ENCODE peak calls at places on chromosomes 12 and 14, in four cellular contexts. T, F, Q and A are unnamed samples.

GRCh38 chr12:103855036-103855712 is 14.1 kb upstream of the NT5DC3 start:
- DNase-seq in T (peak; percentile 94), F (peak; percentile 47), Q (no peak), A (no peak)

GRCh38 chr14:74508292-74508731 is 14.7 kb downstream of the ISCA2 start:
- DNase-seq in T (no peak), F (no peak), Q (no peak), A (no peak)

GRCh38 chr12:16599081-16599480 is 6.9 kb downstream of the LMO3 start:
- DNase-seq in T (no peak), F (no peak), Q (no peak), A (no peak)

GRCh38 chr12:14961466-14962155 is at the start of gene ARHGDIB:
- DNase-seq in T (no peak), F (no peak), Q (peak; percentile 82), A (peak; percentile 46)

GRCh38 chr12:58877243-58877743 is 43.0 kb downstream of the LRIG3 start:
- DNase-seq in T (peak; percentile 100), F (peak; percentile 86), Q (no peak), A (no peak)

GRCh38 chr12:40692617-40693502 is 621 bp downstream of the CNTN1 start:
- DNase-seq in T (no peak), F (no peak), Q (peak; percentile 6), A (no peak)

GRCh38 chr12:27500546-27500945 is 23.5 kb upstream of the PPFIBP1 start:
- DNase-seq in T (no peak), F (no peak), Q (no peak), A (no peak)

GRCh38 chr12:45247589-45247988 is 31.7 kb downstream of the ANO6 start:
- DNase-seq in T (no peak), F (no peak), Q (no peak), A (no peak)

GRCh38 chr14:89621791-89622638 is 205.0 kb upstream of the FOXN3 start:
- DNase-seq in T (no peak), F (no peak), Q (no peak), A (no peak)

GRCh38 chr12:87382959-87383591 is 646.1 kb downstream of the C12orf50 start:
- DNase-seq in T (no peak), F (no peak), Q (no peak), A (no peak)

GRCh38 chr14:66496911-66497310 is 10.7 kb downstream of the CCDC196 start:
- DNase-seq in T (no peak), F (no peak), Q (no peak), A (peak; percentile 6)

GRCh38 chr12:21169878-21170472 is 39.0 kb downstream of the SLCO1B1 start:
- DNase-seq in T (peak; percentile 16), F (peak; percentile 21), Q (peak; percentile 4), A (peak; percentile 11)

GRCh38 chr12:28966049-28966778 is 182.9 kb upstream of the FAR2 start:
- DNase-seq in T (peak; percentile 77), F (no peak), Q (no peak), A (no peak)

GRCh38 chr12:28958553-28959195 is 190.4 kb upstream of the FAR2 start:
- DNase-seq in T (peak; percentile 77), F (peak; percentile 44), Q (no peak), A (no peak)

GRCh38 chr12:28967426-28967825 is 181.7 kb upstream of the FAR2 start:
- DNase-seq in T (no peak), F (no peak), Q (no peak), A (no peak)

GRCh38 chr12:28961948-28962384 is 187.1 kb upstream of the FAR2 start:
- DNase-seq in T (peak; percentile 39), F (no peak), Q (no peak), A (no peak)

DNA sequence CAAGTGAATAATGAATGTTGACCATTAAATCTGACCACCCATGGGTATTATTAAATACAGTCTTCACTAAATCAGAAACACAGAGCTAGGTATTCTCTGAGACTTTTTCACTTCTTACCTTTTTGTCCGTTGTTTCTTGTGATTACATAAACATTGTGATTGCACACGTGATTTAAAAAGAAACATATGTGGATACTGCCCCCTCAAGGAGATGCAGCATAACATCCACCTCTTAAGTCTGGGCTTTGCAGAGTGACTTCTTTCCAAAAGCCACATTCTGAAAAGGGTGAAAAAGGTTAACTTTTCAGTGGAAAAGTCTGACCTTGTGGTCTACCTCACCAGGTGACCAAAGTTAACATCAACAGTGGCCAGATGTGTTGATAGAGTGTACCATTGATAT is 185.5 kb upstream of the FAR2 start:
- DNase-seq in T (peak; percentile 34), F (peak; percentile 53), Q (no peak), A (no peak)
- TF ChIP-seq CTCF in T (peak; percentile 39), F (peak; percentile 66), Q (peak; percentile 14), A (no peak)

DNA sequence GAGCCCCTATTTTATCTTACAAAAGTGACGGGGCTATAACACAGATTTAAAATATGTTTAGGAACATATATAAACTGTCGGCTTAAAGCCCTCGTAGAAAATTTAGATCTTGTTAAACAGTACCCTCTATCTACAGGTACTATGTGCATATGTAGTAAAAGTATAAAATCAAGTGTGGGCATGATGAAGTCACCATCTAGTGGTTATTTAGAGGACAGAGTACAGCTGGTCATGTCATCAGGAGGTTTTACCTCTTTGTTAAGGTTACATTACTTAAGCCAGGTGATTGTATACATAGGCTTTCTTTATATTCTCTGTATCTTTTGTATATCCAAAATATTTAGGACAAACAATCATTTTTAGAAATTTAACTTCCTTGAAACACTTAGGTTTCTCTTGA is 18.2 kb upstream of the TNS2 start:
- DNase-seq in T (no peak), F (no peak), Q (no peak), A (no peak)
- TF ChIP-seq CTCF in T (no peak), F (no peak), Q (no peak), A (no peak)

GRCh38 chr14:105146976-105147700 is 21.4 kb downstream of the JAG2 start:
- DNase-seq in T (no peak), F (no peak), Q (no peak), A (no peak)

GRCh38 chr14:105145381-105146180 is 23.0 kb downstream of the JAG2 start:
- DNase-seq in T (no peak), F (no peak), Q (no peak), A (no peak)

GRCh38 chr14:105144666-105145380 is 23.8 kb downstream of the JAG2 start:
- DNase-seq in T (no peak), F (no peak), Q (no peak), A (no peak)

GRCh38 chr14:105147701-105148603 is 20.6 kb downstream of the JAG2 start:
- DNase-seq in T (no peak), F (no peak), Q (no peak), A (no peak)

DNA sequence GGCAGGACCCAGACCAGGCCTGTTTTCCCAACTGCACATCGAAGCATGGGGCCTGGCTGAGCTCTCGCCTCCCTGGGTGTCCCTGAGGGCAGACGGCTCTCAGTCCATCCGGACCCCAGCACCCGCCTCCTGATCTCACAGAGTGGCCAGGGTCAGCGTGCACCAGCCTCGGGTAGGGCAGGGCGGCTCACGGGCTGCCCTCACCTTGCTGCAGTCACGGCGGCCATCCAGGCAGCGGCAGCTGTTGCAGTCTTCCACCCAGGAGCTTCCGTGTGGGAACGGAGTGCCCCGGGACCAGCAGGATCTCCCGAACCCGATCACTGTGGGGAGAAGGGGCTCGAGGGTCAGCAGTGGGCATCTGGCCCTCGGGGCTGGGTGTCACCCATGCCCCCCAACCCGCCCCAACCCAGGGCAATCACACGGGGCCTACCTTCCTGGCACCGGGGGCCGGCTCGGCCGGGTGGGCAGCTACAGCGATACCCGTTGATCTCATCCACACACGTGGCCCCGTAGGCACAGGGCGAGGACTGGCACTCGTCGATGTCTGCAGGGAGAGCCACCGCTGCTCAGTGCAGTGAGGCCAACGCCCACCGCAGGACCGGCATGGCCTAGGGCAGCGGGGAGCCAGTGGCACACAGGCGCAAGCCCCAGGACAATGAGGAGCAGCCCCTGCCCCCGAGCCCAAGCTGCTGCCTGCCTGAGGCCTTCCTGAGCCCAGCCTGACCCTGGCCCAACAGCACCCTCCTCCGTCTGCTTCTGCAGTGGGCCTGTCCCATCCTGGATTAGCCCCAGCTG is 22.2 kb downstream of the JAG2 start:
- DNase-seq in T (no peak), F (no peak), Q (peak; percentile 4), A (no peak)
- TF ChIP-seq CTCF in T (no peak), F (no peak), Q (no peak), A (no peak)

GRCh38 chr12:57727758-57728395 is 10.7 kb downstream of the AGAP2 start:
- DNase-seq in T (no peak), F (no peak), Q (no peak), A (no peak)

GRCh38 chr12:57724936-57725740 is 13.4 kb downstream of the AGAP2 start:
- DNase-seq in T (no peak), F (no peak), Q (no peak), A (peak; percentile 18)

GRCh38 chr12:57726151-57726883 is 12.2 kb downstream of the AGAP2 start:
- DNase-seq in T (peak; percentile 50), F (peak; percentile 86), Q (no peak), A (peak; percentile 55)

GRCh38 chr12:57725851-57726150 is 12.7 kb downstream of the AGAP2 start:
- DNase-seq in T (no peak), F (no peak), Q (no peak), A (peak; percentile 31)

DNA sequence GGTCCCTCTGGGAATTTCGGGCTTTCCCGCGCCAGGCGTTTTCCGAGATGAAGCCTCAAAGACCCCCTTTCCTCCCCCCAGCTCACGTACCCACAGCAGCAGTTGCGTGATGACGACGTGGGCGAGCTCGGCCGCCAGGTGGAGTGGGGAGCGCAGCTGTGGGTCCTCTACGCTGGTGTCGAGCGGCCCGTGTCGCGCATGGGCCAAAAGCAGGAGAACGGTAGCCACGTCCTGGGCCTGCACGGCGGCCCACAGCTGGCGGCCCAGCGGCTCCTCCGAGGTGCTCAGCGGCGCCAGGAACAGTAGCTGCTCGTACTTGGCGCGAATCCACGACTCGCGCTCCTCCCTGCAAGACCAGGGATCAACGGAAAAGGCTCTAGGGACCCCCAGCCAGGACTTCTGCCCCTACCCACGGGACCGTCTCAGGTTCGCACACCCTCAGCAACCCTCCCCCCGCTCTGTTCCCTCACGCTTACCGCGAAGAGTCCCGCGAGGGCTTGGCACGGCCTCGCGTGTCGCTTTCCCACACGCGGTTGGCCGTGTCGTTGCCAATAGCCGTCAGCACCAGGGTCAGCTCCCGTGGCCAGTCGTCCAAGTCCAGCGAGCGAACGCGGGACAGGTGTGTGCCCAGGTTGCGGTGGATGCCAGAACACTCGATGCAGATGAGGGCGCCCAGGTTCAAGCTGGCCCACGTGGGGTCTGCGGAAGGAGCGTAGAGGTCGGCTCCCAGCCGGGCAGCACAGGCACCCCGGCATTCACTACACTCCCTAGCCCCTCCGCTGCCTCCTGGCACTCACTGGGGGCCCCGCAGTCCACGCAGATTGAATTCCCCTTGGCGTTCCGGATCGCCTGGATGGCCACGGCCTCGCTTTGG is 11.4 kb downstream of the AGAP2 start:
- DNase-seq in T (peak; percentile 20), F (no peak), Q (no peak), A (peak; percentile 36)
- TF ChIP-seq CTCF in T (no peak), F (peak; percentile 45), Q (no peak), A (no peak)